ENCODE peak calls at places on chromosome 7, in five cellular contexts. F is GM19239; G is stimulated activated naive CD8-positive, alpha-beta T cell treated with anti-CD3 and anti-CD28 coated beads, Interleukin-15, amount 100 ng/mL, for 72 hours; M is tibial artery; Y is adrenal gland. A is an unnamed sample.

GRCh38 chr7:46229409-46229808 is 308.3 kb upstream of the IGFBP3 start:
- DNase-seq in F (no peak), G (no peak), Y (no peak), M (no peak), A (no peak)

GRCh38 chr7:156400046-156400445 is 240.5 kb upstream of the RNF32 start:
- DNase-seq in M (no peak), Y (no peak), F (no peak), G (no peak), A (no peak)

GRCh38 chr7:156360835-156361234 is 279.7 kb upstream of the RNF32 start:
- DNase-seq in G (no peak), M (no peak), F (no peak), Y (no peak), A (no peak)

GRCh38 chr7:101125989-101126650 is 784 bp upstream of the SERPINE1 start:
- DNase-seq in Y (peak), G (no peak), M (peak), F (peak), A (no peak)

GRCh38 chr7:95628831-95629439 is 32.6 kb upstream of the PDK4 start:
- DNase-seq in M (no peak), F (no peak), Y (no peak), G (no peak), A (no peak)

GRCh38 chr7:3300221-3300650 is 816 bp upstream of the SDK1 start:
- DNase-seq in Y (no peak), F (no peak), G (no peak), M (no peak), A (no peak)

GRCh38 chr7:107948645-107949442 is 54.1 kb downstream of the LAMB1 start:
- DNase-seq in G (no peak), M (no peak), Y (peak), F (no peak), A (no peak)

GRCh38 chr7:47551550-47552121 is 30.3 kb downstream of the TNS3 start:
- DNase-seq in Y (no peak), M (no peak), F (no peak), G (no peak), A (no peak)

GRCh38 chr7:49731836-49732235 is 41.6 kb upstream of the VWC2 start:
- DNase-seq in F (no peak), M (no peak), G (no peak), Y (no peak), A (no peak)

GRCh38 chr7:103929808-103930415 is 59.5 kb downstream of the RELN start:
- DNase-seq in G (no peak), Y (no peak), F (no peak), M (no peak), A (peak)

GRCh38 chr7:128309921-128310320 is 33.8 kb downstream of the RBM28 start:
- DNase-seq in G (no peak), M (no peak), F (no peak), Y (no peak), A (no peak)

GRCh38 chr7:11424006-11424405 is 408.0 kb downstream of the THSD7A start:
- DNase-seq in G (no peak), M (no peak), Y (no peak), F (no peak), A (no peak)

GRCh38 chr7:140013676-140014075 is 49.1 kb downstream of the PARP12 start:
- DNase-seq in F (no peak), G (no peak), Y (no peak), M (no peak), A (no peak)

GRCh38 chr7:78020131-78020873 is 221.7 kb downstream of the PHTF2 start:
- DNase-seq in Y (peak), F (peak), G (peak), M (peak), A (peak)

GRCh38 chr7:100568176-100568935 is 5.3 kb downstream of the SAP25 start:
- DNase-seq in M (no peak), Y (peak), G (no peak), F (no peak), A (no peak)

GRCh38 chr7:102152672-102153585 is 133.7 kb upstream of the SH2B2 start:
- DNase-seq in Y (no peak), M (no peak), F (no peak), G (no peak), A (no peak)

GRCh38 chr7:80284848-80285247 is 150.2 kb downstream of the GNAI1 start:
- DNase-seq in F (no peak), M (no peak), Y (no peak), G (no peak), A (no peak)

GRCh38 chr7:52498319-52498718 is 537.1 kb upstream of the POM121L12 start:
- DNase-seq in M (no peak), Y (no peak), F (no peak), G (no peak), A (no peak)

GRCh38 chr7:151767557-151767956 is 109.4 kb downstream of the PRKAG2 start:
- DNase-seq in M (no peak), G (no peak), F (no peak), Y (no peak), A (no peak)

GRCh38 chr7:139683137-139683871 is 94.5 kb downstream of the HIPK2 start:
- DNase-seq in G (no peak), F (no peak), M (no peak), Y (no peak), A (no peak)

GRCh38 chr7:897771-898376 is 21.5 kb downstream of the GET4 start:
- DNase-seq in M (no peak), G (no peak), Y (peak), F (no peak), A (no peak)

GRCh38 chr7:26101471-26102151 is 50.4 kb upstream of the NFE2L3 start:
- DNase-seq in G (peak), F (peak), M (peak), Y (peak), A (no peak)

GRCh38 chr7:29971566-29972314 is 17.9 kb downstream of the SCRN1 start:
- DNase-seq in G (no peak), F (no peak), Y (no peak), M (no peak), A (no peak)

GRCh38 chr7:522071-522937 is 2.7 kb upstream of the PDGFA start:
- DNase-seq in F (peak), Y (no peak), G (peak), M (peak), A (no peak)

GRCh38 chr7:39536926-39537325 is 29.3 kb upstream of the YAE1 start:
- DNase-seq in Y (no peak), G (no peak), F (no peak), M (no peak), A (no peak)

GRCh38 chr7:135789956-135790355 is 41.3 kb upstream of the FAM180A start:
- DNase-seq in Y (no peak), M (no peak), G (no peak), F (no peak), A (no peak)

GRCh38 chr7:28041508-28042314 is 138.9 kb downstream of the JAZF1 start:
- DNase-seq in M (no peak), G (no peak), Y (no peak), F (no peak), A (no peak)

GRCh38 chr7:130494480-130494879 is 2.6 kb downstream of the MEST start:
- DNase-seq in G (no peak), F (no peak), M (no peak), Y (no peak), A (no peak)

GRCh38 chr7:1300206-1300605 is 67.5 kb downstream of the UNCX start:
- DNase-seq in F (no peak), M (no peak), Y (no peak), G (no peak), A (no peak)

GRCh38 chr7:55526770-55527169 is 45.5 kb downstream of the VOPP1 start:
- DNase-seq in M (no peak), F (no peak), Y (peak), G (no peak), A (no peak)

GRCh38 chr7:84363741-84364140 is 169.2 kb upstream of the SEMA3A start:
- DNase-seq in F (no peak), M (no peak), G (no peak), Y (no peak), A (no peak)